ENCODE peak calls at places on chromosomes 1 and 21, in eight cellular contexts. One of them, this sample, is unnamed.

GRCh38 chr21:31248598-31248997 is 95.5 kb downstream of the TIAM1 start:
- DNase-seq in spleen: no peak
- DNase-seq in lower leg skin: no peak
- DNase-seq in psoas muscle: no peak
- DNase-seq in heart right ventricle: no peak
- DNase-seq in left lung: no peak
- DNase-seq in GM23338: no peak
- DNase-seq in foreskin fibroblast: peak
- DNase-seq in this sample: peak

GRCh38 chr1:192984058-192984457 is 75.1 kb downstream of the UCHL5 start:
- DNase-seq in GM23338: no peak
- DNase-seq in spleen: no peak
- DNase-seq in heart right ventricle: no peak
- DNase-seq in lower leg skin: no peak
- DNase-seq in psoas muscle: no peak
- DNase-seq in left lung: no peak
- DNase-seq in foreskin fibroblast: no peak
- DNase-seq in this sample: no peak

GRCh38 chr1:228210076-228210651 is 2.3 kb downstream of the OBSCN start:
- DNase-seq in left lung: no peak
- DNase-seq in spleen: no peak
- DNase-seq in foreskin fibroblast: no peak
- DNase-seq in heart right ventricle: peak
- DNase-seq in lower leg skin: no peak
- DNase-seq in GM23338: no peak
- DNase-seq in psoas muscle: peak
- DNase-seq in this sample: peak

GRCh38 chr1:218353656-218354055 is 8.5 kb downstream of the TGFB2 start:
- DNase-seq in left lung: no peak
- DNase-seq in lower leg skin: no peak
- DNase-seq in spleen: no peak
- DNase-seq in psoas muscle: no peak
- DNase-seq in heart right ventricle: no peak
- DNase-seq in GM23338: no peak
- DNase-seq in foreskin fibroblast: no peak
- DNase-seq in this sample: no peak

GRCh38 chr21:16455978-16456377 is 726.2 kb downstream of the USP25 start:
- DNase-seq in spleen: no peak
- DNase-seq in psoas muscle: no peak
- DNase-seq in foreskin fibroblast: no peak
- DNase-seq in lower leg skin: no peak
- DNase-seq in left lung: no peak
- DNase-seq in heart right ventricle: no peak
- DNase-seq in GM23338: peak
- DNase-seq in this sample: no peak

GRCh38 chr1:191757003-191757402 is 401.3 kb upstream of the RGS18 start:
- DNase-seq in heart right ventricle: no peak
- DNase-seq in GM23338: no peak
- DNase-seq in lower leg skin: no peak
- DNase-seq in left lung: no peak
- DNase-seq in psoas muscle: no peak
- DNase-seq in foreskin fibroblast: peak
- DNase-seq in spleen: no peak
- DNase-seq in this sample: no peak

GRCh38 chr21:21387891-21388290 is 389.7 kb downstream of the NCAM2 start:
- DNase-seq in spleen: no peak
- DNase-seq in lower leg skin: no peak
- DNase-seq in foreskin fibroblast: peak
- DNase-seq in psoas muscle: no peak
- DNase-seq in GM23338: no peak
- DNase-seq in heart right ventricle: no peak
- DNase-seq in left lung: no peak
- DNase-seq in this sample: no peak

GRCh38 chr1:108777839-108778238 is 31.4 kb downstream of the STXBP3 start:
- DNase-seq in left lung: no peak
- DNase-seq in psoas muscle: no peak
- DNase-seq in spleen: no peak
- DNase-seq in GM23338: no peak
- DNase-seq in lower leg skin: no peak
- DNase-seq in foreskin fibroblast: no peak
- DNase-seq in heart right ventricle: no peak
- DNase-seq in this sample: no peak

GRCh38 chr1:22330092-22330762 is 121.4 kb upstream of the ZBTB40 start:
- DNase-seq in spleen: no peak
- DNase-seq in foreskin fibroblast: no peak
- DNase-seq in lower leg skin: no peak
- DNase-seq in GM23338: no peak
- DNase-seq in psoas muscle: no peak
- DNase-seq in heart right ventricle: no peak
- DNase-seq in left lung: no peak
- DNase-seq in this sample: no peak

GRCh38 chr1:156851779-156852413 is 7.0 kb downstream of the INSRR start:
- DNase-seq in lower leg skin: no peak
- DNase-seq in psoas muscle: no peak
- DNase-seq in left lung: no peak
- DNase-seq in heart right ventricle: peak
- DNase-seq in foreskin fibroblast: no peak
- DNase-seq in GM23338: no peak
- DNase-seq in spleen: no peak
- DNase-seq in this sample: no peak

DNA sequence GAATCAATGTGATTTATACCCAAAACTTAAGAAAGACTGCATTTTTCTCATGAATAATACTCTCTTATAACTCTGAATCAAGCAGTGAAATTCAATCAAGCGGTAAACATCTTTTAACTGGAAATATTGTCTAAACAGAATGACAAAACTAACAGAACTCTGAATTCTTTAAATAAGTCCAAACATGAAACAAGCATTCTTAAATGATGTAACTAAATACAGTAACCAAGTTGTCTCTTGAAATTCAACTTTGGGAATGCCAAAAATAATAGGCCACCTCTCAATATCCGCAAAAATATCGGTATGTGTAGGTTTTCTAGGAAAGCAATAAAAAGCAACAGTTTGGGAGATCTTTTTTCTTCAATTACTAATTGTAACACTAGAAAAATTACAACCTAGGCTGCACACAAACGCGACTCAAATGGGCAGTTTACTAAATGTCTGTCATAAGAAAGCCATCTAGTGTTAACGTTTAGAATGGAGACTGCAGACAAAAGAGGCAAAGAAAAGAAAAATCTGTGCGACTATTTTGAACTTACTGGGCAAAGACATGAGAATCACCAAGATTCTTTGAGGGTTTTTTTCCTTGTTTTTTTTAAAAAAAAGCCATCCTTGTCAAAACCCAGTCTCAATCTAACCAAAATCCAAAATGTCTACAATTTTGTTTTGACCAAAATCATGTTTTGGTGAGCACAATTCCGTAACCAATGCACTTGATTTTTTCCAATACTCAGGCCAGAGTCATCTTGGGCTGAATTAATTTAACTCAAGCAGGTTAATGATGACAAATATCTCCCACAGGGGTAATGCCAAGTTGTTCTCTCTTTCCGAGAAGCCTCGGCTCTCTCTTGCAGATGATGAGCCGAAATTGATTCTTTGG is 1.4 kb downstream of the SIPA1L2 start:
- DNase-seq in lower leg skin: no peak
- DNase-seq in left lung: no peak
- DNase-seq in spleen: no peak
- DNase-seq in GM23338: no peak
- DNase-seq in psoas muscle: no peak
- DNase-seq in heart right ventricle: no peak
- DNase-seq in foreskin fibroblast: peak
- DNase-seq in this sample: peak
- TF ChIP-seq CTCF in lower leg skin: no peak
- TF ChIP-seq CTCF in left lung: peak
- TF ChIP-seq CTCF in spleen: no peak
- TF ChIP-seq CTCF in GM23338: no peak
- TF ChIP-seq CTCF in psoas muscle: peak
- TF ChIP-seq CTCF in heart right ventricle: peak
- TF ChIP-seq CTCF in foreskin fibroblast: peak
- TF ChIP-seq CTCF in this sample: peak

GRCh38 chr1:173056355-173056754 is 5.6 kb upstream of the TNFSF18 start:
- DNase-seq in left lung: no peak
- DNase-seq in foreskin fibroblast: no peak
- DNase-seq in heart right ventricle: no peak
- DNase-seq in lower leg skin: peak
- DNase-seq in psoas muscle: no peak
- DNase-seq in GM23338: no peak
- DNase-seq in spleen: no peak
- DNase-seq in this sample: no peak
- H3K4me3 ChIP-seq in left lung: no peak
- H3K4me3 ChIP-seq in foreskin fibroblast: no peak
- H3K4me3 ChIP-seq in heart right ventricle: no peak
- H3K4me3 ChIP-seq in lower leg skin: no peak
- H3K4me3 ChIP-seq in psoas muscle: no peak
- H3K4me3 ChIP-seq in GM23338: no peak
- H3K4me3 ChIP-seq in spleen: no peak
- H3K4me3 ChIP-seq in this sample: no peak

GRCh38 chr1:212138441-212138840 is 102.9 kb downstream of the DTL start:
- DNase-seq in heart right ventricle: no peak
- DNase-seq in spleen: no peak
- DNase-seq in left lung: no peak
- DNase-seq in psoas muscle: no peak
- DNase-seq in foreskin fibroblast: no peak
- DNase-seq in lower leg skin: no peak
- DNase-seq in GM23338: no peak
- DNase-seq in this sample: no peak
- TF ChIP-seq CTCF in heart right ventricle: no peak
- TF ChIP-seq CTCF in spleen: no peak
- TF ChIP-seq CTCF in left lung: no peak
- TF ChIP-seq CTCF in psoas muscle: no peak
- TF ChIP-seq CTCF in foreskin fibroblast: no peak
- TF ChIP-seq CTCF in lower leg skin: no peak
- TF ChIP-seq CTCF in GM23338: no peak
- TF ChIP-seq CTCF in this sample: no peak

GRCh38 chr1:167656657-167657056 is 26.6 kb downstream of the RCSD1 start:
- DNase-seq in psoas muscle: no peak
- DNase-seq in foreskin fibroblast: no peak
- DNase-seq in left lung: no peak
- DNase-seq in spleen: no peak
- DNase-seq in GM23338: no peak
- DNase-seq in lower leg skin: no peak
- DNase-seq in heart right ventricle: no peak
- DNase-seq in this sample: no peak

GRCh38 chr1:167658574-167659328 is 28.7 kb downstream of the RCSD1 start:
- DNase-seq in spleen: no peak
- DNase-seq in lower leg skin: no peak
- DNase-seq in GM23338: no peak
- DNase-seq in heart right ventricle: no peak
- DNase-seq in left lung: no peak
- DNase-seq in psoas muscle: no peak
- DNase-seq in foreskin fibroblast: no peak
- DNase-seq in this sample: peak

GRCh38 chr1:167651161-167651693 is 21.2 kb downstream of the RCSD1 start:
- DNase-seq in foreskin fibroblast: no peak
- DNase-seq in left lung: no peak
- DNase-seq in psoas muscle: no peak
- DNase-seq in GM23338: no peak
- DNase-seq in spleen: peak
- DNase-seq in lower leg skin: no peak
- DNase-seq in heart right ventricle: peak
- DNase-seq in this sample: no peak

GRCh38 chr1:167659440-167659839 is 29.4 kb downstream of the RCSD1 start:
- DNase-seq in heart right ventricle: no peak
- DNase-seq in GM23338: no peak
- DNase-seq in psoas muscle: no peak
- DNase-seq in foreskin fibroblast: no peak
- DNase-seq in left lung: no peak
- DNase-seq in spleen: no peak
- DNase-seq in lower leg skin: no peak
- DNase-seq in this sample: peak

GRCh38 chr1:167654975-167655575 is 25.0 kb downstream of the RCSD1 start:
- DNase-seq in foreskin fibroblast: no peak
- DNase-seq in heart right ventricle: no peak
- DNase-seq in spleen: no peak
- DNase-seq in psoas muscle: no peak
- DNase-seq in left lung: no peak
- DNase-seq in lower leg skin: no peak
- DNase-seq in GM23338: no peak
- DNase-seq in this sample: no peak
- H3K4me3 ChIP-seq in foreskin fibroblast: no peak
- H3K4me3 ChIP-seq in heart right ventricle: no peak
- H3K4me3 ChIP-seq in spleen: no peak
- H3K4me3 ChIP-seq in psoas muscle: no peak
- H3K4me3 ChIP-seq in left lung: no peak
- H3K4me3 ChIP-seq in lower leg skin: no peak
- H3K4me3 ChIP-seq in GM23338: no peak
- H3K4me3 ChIP-seq in this sample: no peak

GRCh38 chr1:242651817-242652216 is 127.3 kb upstream of the PLD5 start:
- DNase-seq in foreskin fibroblast: no peak
- DNase-seq in left lung: no peak
- DNase-seq in heart right ventricle: no peak
- DNase-seq in GM23338: peak
- DNase-seq in lower leg skin: no peak
- DNase-seq in psoas muscle: no peak
- DNase-seq in spleen: no peak
- DNase-seq in this sample: no peak
- TF ChIP-seq CTCF in foreskin fibroblast: no peak
- TF ChIP-seq CTCF in left lung: no peak
- TF ChIP-seq CTCF in heart right ventricle: no peak
- TF ChIP-seq CTCF in GM23338: peak
- TF ChIP-seq CTCF in lower leg skin: no peak
- TF ChIP-seq CTCF in psoas muscle: no peak
- TF ChIP-seq CTCF in spleen: no peak
- TF ChIP-seq CTCF in this sample: no peak

DNA sequence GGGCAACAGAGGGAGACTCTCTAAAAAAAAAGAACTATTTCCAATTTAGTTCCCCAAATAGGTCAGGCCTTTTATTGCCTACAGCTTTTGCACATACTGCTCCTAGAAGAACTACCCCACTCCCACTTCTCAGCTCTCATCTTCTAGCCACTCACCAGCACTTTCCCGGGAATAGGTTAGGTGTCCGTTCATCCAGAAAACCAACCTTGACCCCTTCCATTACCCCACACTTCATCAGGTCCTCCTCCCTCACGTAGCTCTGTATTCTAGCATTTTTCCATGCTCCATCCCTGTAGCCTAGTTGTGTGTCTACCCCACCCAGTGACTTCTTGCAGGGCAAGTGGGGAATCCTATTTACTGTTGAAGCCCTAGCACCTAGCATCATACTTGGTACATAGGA is 42.6 kb downstream of the C8B start:
- DNase-seq in spleen: no peak
- DNase-seq in psoas muscle: no peak
- DNase-seq in heart right ventricle: no peak
- DNase-seq in GM23338: no peak
- DNase-seq in left lung: no peak
- DNase-seq in lower leg skin: no peak
- DNase-seq in foreskin fibroblast: no peak
- DNase-seq in this sample: no peak
- H3K4me3 ChIP-seq in spleen: no peak
- H3K4me3 ChIP-seq in psoas muscle: no peak
- H3K4me3 ChIP-seq in heart right ventricle: no peak
- H3K4me3 ChIP-seq in GM23338: no peak
- H3K4me3 ChIP-seq in left lung: no peak
- H3K4me3 ChIP-seq in lower leg skin: no peak
- H3K4me3 ChIP-seq in foreskin fibroblast: no peak
- H3K4me3 ChIP-seq in this sample: no peak

DNA sequence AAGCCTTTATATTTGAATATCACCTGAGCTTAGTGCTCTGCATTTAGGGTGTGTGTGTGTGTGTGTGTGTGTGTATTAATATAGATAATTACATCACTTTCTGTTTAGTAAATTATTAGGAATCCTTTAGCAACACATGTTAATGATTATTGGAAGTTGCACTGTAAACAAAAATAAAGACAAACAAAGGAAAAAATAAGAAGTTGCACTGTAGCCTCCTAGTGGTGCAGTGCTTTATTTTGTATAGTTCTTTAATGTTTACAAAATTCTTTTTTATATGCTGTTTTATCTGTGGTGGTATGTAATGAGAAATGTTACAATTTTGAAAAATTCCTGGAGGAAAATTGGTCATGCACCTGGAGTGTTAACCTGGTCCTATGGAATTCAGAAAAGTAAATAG is 69.2 kb downstream of the UBE4B start:
- DNase-seq in GM23338: no peak
- DNase-seq in psoas muscle: no peak
- DNase-seq in lower leg skin: no peak
- DNase-seq in foreskin fibroblast: peak
- DNase-seq in heart right ventricle: no peak
- DNase-seq in left lung: no peak
- DNase-seq in spleen: no peak
- DNase-seq in this sample: no peak
- TF ChIP-seq CTCF in GM23338: no peak
- TF ChIP-seq CTCF in psoas muscle: no peak
- TF ChIP-seq CTCF in lower leg skin: no peak
- TF ChIP-seq CTCF in foreskin fibroblast: no peak
- TF ChIP-seq CTCF in heart right ventricle: no peak
- TF ChIP-seq CTCF in left lung: peak
- TF ChIP-seq CTCF in spleen: no peak
- TF ChIP-seq CTCF in this sample: peak

This sample was measured in fibroblast of villous mesenchyme.